ENCODE peak calls at places on chromosome 15, in ten cellular contexts. I is T-cell; O is H9; Y is mesendoderm; W is activated CD4-positive, alpha-beta T cell treated with anti-CD3 and anti-CD28 coated beads, Interleukin-2, amount 10 ng/mL, durations not matched to agents 7 days and 5 days; V is hypothalamus; G is GM12891; R is effector CD4-positive, alpha-beta T cell; U is tibial artery; H is OCI-M1. J is an unnamed sample.

GRCh38 chr15:36612063-36612788 is 32.8 kb downstream of the CDIN1 start:
- DNase-seq in U (no peak), V (no peak), H (no peak), O (no peak), I (no peak), R (no peak), W (no peak), G (no peak), Y (peak; percentile 80), J (no peak)

GRCh38 chr15:48021336-48022086 is 99.3 kb upstream of the SLC24A5 start:
- DNase-seq in I (no peak), U (no peak), G (no peak), W (no peak), R (no peak), Y (no peak), H (no peak), V (no peak), O (no peak), J (no peak)

GRCh38 chr15:77571181-77571580 is 61.5 kb downstream of the LINGO1 start:
- DNase-seq in R (no peak), W (no peak), O (no peak), I (no peak), V (no peak), G (no peak), H (no peak), Y (no peak), U (no peak), J (no peak)

GRCh38 chr15:89489376-89489775 is 7.0 kb downstream of the RHCG start:
- DNase-seq in U (no peak), R (no peak), G (no peak), O (no peak), H (no peak), W (no peak), V (no peak), I (no peak), Y (no peak), J (no peak)

GRCh38 chr15:101489236-101489632 is 273 bp downstream of the PCSK6 start:
- DNase-seq in I (no peak), G (peak; percentile 59), Y (peak; percentile 67), H (no peak), V (no peak), U (no peak), R (no peak), O (no peak), W (no peak), J (peak; percentile 71)

GRCh38 chr15:56385908-56386307 is 20.7 kb downstream of the TEX9 start:
- DNase-seq in I (no peak), G (no peak), V (no peak), U (no peak), R (no peak), H (no peak), W (no peak), O (no peak), Y (no peak), J (no peak)

GRCh38 chr15:89490550-89491315 is 5.7 kb downstream of the RHCG start:
- DNase-seq in U (no peak), R (no peak), W (no peak), O (no peak), H (no peak), V (no peak), I (no peak), Y (peak; percentile 25), G (no peak), J (no peak)

GRCh38 chr15:90047956-90048575 is 46.9 kb downstream of the ZNF710 start:
- DNase-seq in R (no peak), H (no peak), V (peak; percentile 20), W (no peak), Y (no peak), U (no peak), I (no peak), O (no peak), G (no peak), J (no peak)

GRCh38 chr15:67068724-67069400 is 3.5 kb downstream of the SMAD3 start:
- DNase-seq in I (no peak), W (peak; percentile 43), R (no peak), H (peak; percentile 42), U (no peak), G (no peak), O (no peak), V (no peak), Y (no peak), J (peak; percentile 48)

GRCh38 chr15:69996842-69997478 is 100.8 kb downstream of the TLE3 start:
- DNase-seq in Y (no peak), V (no peak), H (no peak), I (no peak), W (no peak), R (no peak), U (no peak), O (no peak), G (no peak), J (no peak)

GRCh38 chr15:82532991-82533481 is 7.2 kb downstream of the RPS17 start:
- DNase-seq in O (peak; percentile 30), Y (no peak), W (peak; percentile 4), I (no peak), G (no peak), V (no peak), H (no peak), U (no peak), R (no peak), J (peak; percentile 6)

GRCh38 chr15:40340038-40340739 is 550 bp downstream of the CCDC9B start:
- DNase-seq in U (peak; percentile 88), H (no peak), R (no peak), Y (no peak), O (no peak), I (no peak), W (no peak), G (no peak), V (peak; percentile 77), J (no peak)

GRCh38 chr15:42772901-42773300 is 36.0 kb upstream of the CDAN1 start:
- DNase-seq in O (no peak), U (no peak), V (no peak), G (no peak), Y (no peak), H (no peak), W (no peak), I (no peak), R (no peak), J (no peak)

GRCh38 chr15:40964634-40965033 is 11.4 kb downstream of the CHAC1 start:
- DNase-seq in G (no peak), Y (no peak), O (no peak), V (no peak), R (no peak), W (no peak), I (no peak), H (no peak), U (no peak), J (no peak)

GRCh38 chr15:66743204-66743603 is 41.2 kb downstream of the SMAD6 start:
- DNase-seq in W (no peak), U (no peak), O (no peak), I (no peak), G (no peak), Y (no peak), H (no peak), V (no peak), R (no peak), J (no peak)

GRCh38 chr15:80556694-80557367 is 138.3 kb upstream of the ABHD17C start:
- DNase-seq in W (no peak), U (no peak), R (no peak), O (no peak), V (no peak), Y (no peak), H (no peak), I (no peak), G (no peak), J (no peak)

GRCh38 chr15:74783072-74783807 is 1.4 kb downstream of the CSK start:
- DNase-seq in R (no peak), G (no peak), I (no peak), U (no peak), W (peak; percentile 56), V (no peak), Y (no peak), O (no peak), H (peak; percentile 64), J (peak; percentile 87)

GRCh38 chr15:96273317-96274086 is 57.0 kb upstream of the NR2F2 start:
- DNase-seq in G (no peak), W (no peak), V (no peak), I (no peak), H (peak; percentile 99), U (no peak), Y (peak; percentile 27), O (no peak), R (no peak), J (peak; percentile 94)

GRCh38 chr15:26157081-26157480 is 294.0 kb upstream of the ATP10A start:
- DNase-seq in U (no peak), R (no peak), H (no peak), I (no peak), W (no peak), O (no peak), Y (no peak), V (no peak), G (no peak), J (no peak)

GRCh38 chr15:40932146-40932545 is 3.0 kb downstream of the DLL4 start:
- DNase-seq in I (no peak), R (no peak), O (no peak), H (no peak), V (no peak), U (no peak), G (no peak), W (no peak), Y (no peak), J (peak; percentile 89)

GRCh38 chr15:41284425-41285177 is 47.8 kb downstream of the OIP5 start:
- DNase-seq in R (no peak), U (peak; percentile 28), I (no peak), G (no peak), Y (peak; percentile 44), H (peak; percentile 57), O (no peak), W (no peak), V (no peak), J (peak; percentile 68)

GRCh38 chr15:39172380-39173281 is 408.2 kb upstream of the THBS1 start:
- DNase-seq in H (peak; percentile 8), I (no peak), O (peak; percentile 30), R (no peak), G (no peak), U (no peak), V (peak; percentile 59), W (no peak), Y (no peak), J (no peak)

GRCh38 chr15:82643992-82644391 is 3.2 kb downstream of the CPEB1 start:
- DNase-seq in H (peak; percentile 22), U (no peak), O (no peak), G (no peak), I (no peak), V (no peak), R (no peak), W (no peak), Y (no peak), J (no peak)

GRCh38 chr15:42716626-42717025 is 20.3 kb downstream of the CDAN1 start:
- DNase-seq in H (no peak), R (no peak), Y (no peak), W (no peak), V (no peak), U (no peak), O (no peak), I (no peak), G (no peak), J (no peak)

GRCh38 chr15:26050271-26050670 is 187.1 kb upstream of the ATP10A start:
- DNase-seq in W (no peak), V (no peak), Y (no peak), U (no peak), I (no peak), G (no peak), H (no peak), O (no peak), R (no peak), J (no peak)

GRCh38 chr15:76235186-76235826 is 76.0 kb downstream of the ETFA start:
- DNase-seq in V (no peak), R (no peak), H (peak; percentile 67), Y (peak; percentile 61), W (peak; percentile 7), O (no peak), I (no peak), G (no peak), U (no peak), J (peak; percentile 63)

GRCh38 chr15:90901799-90902655 is 1.1 kb upstream of the MAN2A2 start:
- DNase-seq in I (peak; percentile 56), Y (peak; percentile 84), H (peak; percentile 98), V (peak; percentile 68), O (peak; percentile 77), R (peak; percentile 61), G (peak; percentile 92), W (peak; percentile 77), U (peak; percentile 63), J (peak; percentile 92)

GRCh38 chr15:63444607-63445006 is 59.8 kb upstream of the USP3 start:
- DNase-seq in G (no peak), H (no peak), V (no peak), U (no peak), O (no peak), W (no peak), I (no peak), R (no peak), Y (no peak), J (no peak)

J was measured in NB4.